ENCODE peak calls at places on chromosomes 6 and 20, in five cellular contexts. One of them, this sample, is unnamed.

GRCh38 chr6:127515234-127515793 is 3.8 kb downstream of the MTCL3 start:
- DNase-seq in HepG2: no peak
- DNase-seq in GM12878: no peak
- DNase-seq in SK-N-SH: peak
- DNase-seq in K562: no peak
- DNase-seq in this sample: peak

GRCh38 chr20:24718277-24718676 is 230.8 kb upstream of the CST7 start:
- DNase-seq in HepG2: no peak
- DNase-seq in GM12878: no peak
- DNase-seq in SK-N-SH: no peak
- DNase-seq in K562: no peak
- DNase-seq in this sample: no peak

GRCh38 chr6:33992191-33992590 is 153.7 kb downstream of the GRM4 start:
- DNase-seq in HepG2: no peak
- DNase-seq in GM12878: no peak
- DNase-seq in SK-N-SH: no peak
- DNase-seq in K562: no peak
- DNase-seq in this sample: no peak

GRCh38 chr20:39789411-39789810 is 827.3 kb downstream of the DHX35 start:
- DNase-seq in HepG2: no peak
- DNase-seq in GM12878: no peak
- DNase-seq in SK-N-SH: no peak
- DNase-seq in K562: no peak
- DNase-seq in this sample: no peak

GRCh38 chr6:100376103-100376502 is 88.6 kb downstream of the SIM1 start:
- DNase-seq in HepG2: no peak
- DNase-seq in GM12878: no peak
- DNase-seq in SK-N-SH: no peak
- DNase-seq in K562: no peak
- DNase-seq in this sample: no peak

GRCh38 chr6:125821825-125822281 is 31.1 kb downstream of the NCOA7 start:
- DNase-seq in HepG2: peak
- DNase-seq in GM12878: no peak
- DNase-seq in SK-N-SH: peak
- DNase-seq in K562: no peak
- DNase-seq in this sample: no peak

GRCh38 chr6:36607782-36608386 is 13.7 kb downstream of the SRSF3 start:
- DNase-seq in HepG2: no peak
- DNase-seq in GM12878: no peak
- DNase-seq in SK-N-SH: no peak
- DNase-seq in K562: no peak
- DNase-seq in this sample: no peak

GRCh38 chr6:43009124-43009523 is 4.6 kb downstream of the MEA1 start:
- DNase-seq in HepG2: peak
- DNase-seq in GM12878: no peak
- DNase-seq in SK-N-SH: peak
- DNase-seq in K562: peak
- DNase-seq in this sample: peak

GRCh38 chr6:14265049-14266021 is 147.8 kb downstream of the CD83 start:
- DNase-seq in HepG2: no peak
- DNase-seq in GM12878: no peak
- DNase-seq in SK-N-SH: no peak
- DNase-seq in K562: no peak
- DNase-seq in this sample: no peak

GRCh38 chr6:90478278-90478677 is 108.6 kb downstream of the MAP3K7 start:
- DNase-seq in HepG2: no peak
- DNase-seq in GM12878: no peak
- DNase-seq in SK-N-SH: peak
- DNase-seq in K562: peak
- DNase-seq in this sample: peak

GRCh38 chr20:39631557-39631956 is 669.4 kb downstream of the DHX35 start:
- DNase-seq in HepG2: no peak
- DNase-seq in GM12878: no peak
- DNase-seq in SK-N-SH: no peak
- DNase-seq in K562: no peak
- DNase-seq in this sample: no peak

GRCh38 chr6:3333263-3333662 is 74.5 kb downstream of the PSMG4 start:
- DNase-seq in HepG2: no peak
- DNase-seq in GM12878: peak
- DNase-seq in SK-N-SH: no peak
- DNase-seq in K562: no peak
- DNase-seq in this sample: no peak

GRCh38 chr20:2093200-2093781 is 8.3 kb upstream of the STK35 start:
- DNase-seq in HepG2: peak
- DNase-seq in GM12878: no peak
- DNase-seq in SK-N-SH: peak
- DNase-seq in K562: peak
- DNase-seq in this sample: peak

GRCh38 chr6:7381092-7381491 is 8.4 kb downstream of the CAGE1 start:
- DNase-seq in HepG2: no peak
- DNase-seq in GM12878: no peak
- DNase-seq in SK-N-SH: no peak
- DNase-seq in K562: no peak
- DNase-seq in this sample: no peak

GRCh38 chr20:1819311-1820136 is 75.7 kb upstream of the SIRPA start:
- DNase-seq in HepG2: no peak
- DNase-seq in GM12878: no peak
- DNase-seq in SK-N-SH: no peak
- DNase-seq in K562: no peak
- DNase-seq in this sample: no peak

GRCh38 chr6:34237722-34238506 is 1.2 kb downstream of the HMGA1 start:
- DNase-seq in HepG2: peak
- DNase-seq in GM12878: no peak
- DNase-seq in SK-N-SH: peak
- DNase-seq in K562: peak
- DNase-seq in this sample: peak

GRCh38 chr20:62210496-62210855 is 9.6 kb downstream of the HRH3 start:
- DNase-seq in HepG2: no peak
- DNase-seq in GM12878: no peak
- DNase-seq in SK-N-SH: peak
- DNase-seq in K562: no peak
- DNase-seq in this sample: no peak

GRCh38 chr6:169932491-169932890 is 181.1 kb downstream of the ERMARD start:
- DNase-seq in HepG2: no peak
- DNase-seq in GM12878: no peak
- DNase-seq in SK-N-SH: no peak
- DNase-seq in K562: peak
- DNase-seq in this sample: no peak

GRCh38 chr6:17482711-17483110 is 89.3 kb downstream of the CAP2 start:
- DNase-seq in HepG2: no peak
- DNase-seq in GM12878: no peak
- DNase-seq in SK-N-SH: no peak
- DNase-seq in K562: no peak
- DNase-seq in this sample: no peak

GRCh38 chr6:85113934-85114582 is 335.8 kb upstream of the NT5E start:
- DNase-seq in HepG2: no peak
- DNase-seq in GM12878: no peak
- DNase-seq in SK-N-SH: no peak
- DNase-seq in K562: peak
- DNase-seq in this sample: no peak

GRCh38 chr6:35411066-35411465 is 41.1 kb upstream of the FANCE start:
- DNase-seq in HepG2: no peak
- DNase-seq in GM12878: no peak
- DNase-seq in SK-N-SH: no peak
- DNase-seq in K562: no peak
- DNase-seq in this sample: no peak

GRCh38 chr6:63347599-63347998 is 27.8 kb upstream of the LGSN start:
- DNase-seq in HepG2: peak
- DNase-seq in GM12878: no peak
- DNase-seq in SK-N-SH: no peak
- DNase-seq in K562: no peak
- DNase-seq in this sample: no peak

GRCh38 chr20:25320035-25320800 is 70.4 kb downstream of the ABHD12 start:
- DNase-seq in HepG2: no peak
- DNase-seq in GM12878: no peak
- DNase-seq in SK-N-SH: peak
- DNase-seq in K562: no peak
- DNase-seq in this sample: no peak

GRCh38 chr6:110491644-110492317 is 15.4 kb upstream of the SLC22A16 start:
- DNase-seq in HepG2: no peak
- DNase-seq in GM12878: no peak
- DNase-seq in SK-N-SH: no peak
- DNase-seq in K562: peak
- DNase-seq in this sample: peak

GRCh38 chr6:71205336-71205956 is 83.2 kb upstream of the OGFRL1 start:
- DNase-seq in HepG2: no peak
- DNase-seq in GM12878: no peak
- DNase-seq in SK-N-SH: no peak
- DNase-seq in K562: no peak
- DNase-seq in this sample: no peak

GRCh38 chr6:156852858-156853216 is 75.7 kb downstream of the ARID1B start:
- DNase-seq in HepG2: no peak
- DNase-seq in GM12878: no peak
- DNase-seq in SK-N-SH: no peak
- DNase-seq in K562: no peak
- DNase-seq in this sample: no peak

GRCh38 chr20:7744411-7744810 is 195.8 kb downstream of the HAO1 start:
- DNase-seq in HepG2: no peak
- DNase-seq in GM12878: no peak
- DNase-seq in SK-N-SH: no peak
- DNase-seq in K562: no peak
- DNase-seq in this sample: no peak

GRCh38 chr6:13406051-13406477 is 77.7 kb upstream of the TBC1D7 start:
- DNase-seq in HepG2: peak
- DNase-seq in GM12878: no peak
- DNase-seq in SK-N-SH: no peak
- DNase-seq in K562: no peak
- DNase-seq in this sample: no peak

GRCh38 chr20:63156221-63156671 is 59.7 kb downstream of the YTHDF1 start:
- DNase-seq in HepG2: no peak
- DNase-seq in GM12878: no peak
- DNase-seq in SK-N-SH: no peak
- DNase-seq in K562: no peak
- DNase-seq in this sample: no peak

GRCh38 chr20:51195419-51195901 is 172.6 kb upstream of the KCNG1 start:
- DNase-seq in HepG2: no peak
- DNase-seq in GM12878: no peak
- DNase-seq in SK-N-SH: no peak
- DNase-seq in K562: peak
- DNase-seq in this sample: no peak

GRCh38 chr6:118677193-118677592 is 25.8 kb upstream of the CEP85L start:
- DNase-seq in HepG2: no peak
- DNase-seq in GM12878: no peak
- DNase-seq in SK-N-SH: no peak
- DNase-seq in K562: peak
- DNase-seq in this sample: no peak

GRCh38 chr6:14074723-14075503 is 42.7 kb upstream of the CD83 start:
- DNase-seq in HepG2: no peak
- DNase-seq in GM12878: no peak
- DNase-seq in SK-N-SH: peak
- DNase-seq in K562: no peak
- DNase-seq in this sample: no peak

GRCh38 chr20:53402233-53403005 is 191.2 kb downstream of the ZNF217 start:
- DNase-seq in HepG2: no peak
- DNase-seq in GM12878: no peak
- DNase-seq in SK-N-SH: no peak
- DNase-seq in K562: no peak
- DNase-seq in this sample: no peak

GRCh38 chr6:12343440-12344162 is 53.4 kb downstream of the EDN1 start:
- DNase-seq in HepG2: peak
- DNase-seq in GM12878: no peak
- DNase-seq in SK-N-SH: no peak
- DNase-seq in K562: no peak
- DNase-seq in this sample: no peak
- TF ChIP-seq FOXM1 in HepG2: no peak
- TF ChIP-seq FOXM1 in GM12878: no peak
- TF ChIP-seq FOXM1 in SK-N-SH: no peak
- TF ChIP-seq FOXM1 in K562: no peak
- TF ChIP-seq FOXM1 in this sample: no peak

DNA sequence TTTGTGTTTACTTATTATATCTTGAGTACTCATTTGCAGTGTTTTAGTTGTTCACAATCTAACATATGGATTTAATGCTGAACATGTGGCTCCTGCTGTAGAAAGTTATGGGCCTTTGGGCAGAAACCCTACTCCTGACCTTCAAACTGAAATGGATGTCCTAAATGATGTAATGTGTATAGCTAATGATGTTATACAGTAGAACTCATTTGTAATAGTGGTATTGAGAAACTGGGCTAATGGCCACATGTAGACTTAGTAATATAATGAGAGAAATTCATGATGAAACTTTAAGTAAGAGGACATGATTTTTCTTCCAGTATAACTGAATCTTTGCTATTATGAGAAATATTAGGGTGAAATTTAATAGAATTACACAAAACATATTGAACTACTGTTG is 121.3 kb upstream of the PTPRK start:
- DNase-seq in HepG2: no peak
- DNase-seq in GM12878: no peak
- DNase-seq in SK-N-SH: no peak
- DNase-seq in K562: no peak
- DNase-seq in this sample: no peak
- TF ChIP-seq FOXM1 in HepG2: no peak
- TF ChIP-seq FOXM1 in GM12878: no peak
- TF ChIP-seq FOXM1 in SK-N-SH: no peak
- TF ChIP-seq FOXM1 in K562: no peak
- TF ChIP-seq FOXM1 in this sample: no peak

GRCh38 chr6:32192608-32193039 is at the start of gene GPSM3:
- DNase-seq in HepG2: no peak
- DNase-seq in GM12878: peak
- DNase-seq in SK-N-SH: no peak
- DNase-seq in K562: peak
- DNase-seq in this sample: no peak
- TF ChIP-seq FOXM1 in HepG2: no peak
- TF ChIP-seq FOXM1 in GM12878: no peak
- TF ChIP-seq FOXM1 in SK-N-SH: no peak
- TF ChIP-seq FOXM1 in K562: no peak
- TF ChIP-seq FOXM1 in this sample: no peak

DNA sequence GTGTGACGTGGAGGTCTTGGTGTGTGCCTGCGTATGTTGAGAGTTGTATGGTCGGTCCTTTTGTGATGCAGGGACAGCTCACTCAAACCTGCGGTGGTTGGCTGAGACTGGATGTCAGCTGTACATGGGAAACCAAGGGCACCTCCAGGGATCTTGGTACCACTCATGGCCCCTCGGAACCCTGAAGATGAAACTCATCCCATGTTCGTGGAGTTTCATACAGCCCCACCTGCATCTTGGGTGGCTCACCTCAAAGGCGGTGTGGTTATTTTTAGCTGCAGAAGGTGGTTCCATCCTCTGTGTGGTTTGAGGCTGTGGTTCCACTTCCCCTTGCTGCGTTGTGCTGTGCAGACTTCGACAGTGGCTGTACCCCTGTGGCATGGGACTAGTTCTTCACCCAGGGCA is 52.6 kb upstream of the SLC22A1 start:
- DNase-seq in HepG2: no peak
- DNase-seq in GM12878: peak
- DNase-seq in SK-N-SH: no peak
- DNase-seq in K562: no peak
- DNase-seq in this sample: no peak
- TF ChIP-seq FOXM1 in HepG2: no peak
- TF ChIP-seq FOXM1 in GM12878: no peak
- TF ChIP-seq FOXM1 in SK-N-SH: no peak
- TF ChIP-seq FOXM1 in K562: no peak
- TF ChIP-seq FOXM1 in this sample: no peak